ENCODE peak calls at places on chromosomes 4 and X, in six cellular contexts. Y is progenitor cell of endocrine pancreas, P is upper lobe of right lung, J is psoas muscle, D is GM10248, U is IMR-90. R is an unnamed sample.

GRCh38 chr4:66606908-66607307 is 936.6 kb upstream of the EPHA5 start:
- DNase-seq in D (no peak), J (no peak), Y (no peak), P (no peak), U (no peak), R (no peak)

GRCh38 chr4:97493815-97494518 is 649.3 kb downstream of the STPG2 start:
- DNase-seq in P (no peak), J (no peak), Y (no peak), D (no peak), U (no peak), R (no peak)

GRCh38 chr4:105622269-105622668 is 69.8 kb downstream of the ARHGEF38 start:
- DNase-seq in Y (no peak), U (no peak), D (no peak), P (no peak), J (no peak), R (no peak)

GRCh38 chr4:3828546-3828945 is 62.4 kb downstream of the ADRA2C start:
- DNase-seq in D (no peak), P (no peak), J (peak), Y (no peak), U (no peak), R (no peak)

GRCh38 chrX:38052096-38052495 is 45.7 kb downstream of the SYTL5 start:
- DNase-seq in P (no peak), J (no peak), Y (no peak), D (no peak), U (peak), R (no peak)

GRCh38 chrX:130826249-130826648 is 76.8 kb downstream of the ENOX2 start:
- DNase-seq in P (no peak), D (no peak), U (no peak), Y (no peak), J (no peak), R (no peak)

GRCh38 chrX:105375816-105376215 is 155.3 kb upstream of the TEX13A start:
- DNase-seq in D (no peak), Y (no peak), J (no peak), P (no peak), U (no peak), R (no peak)

GRCh38 chr4:71147261-71147660 is 153.8 kb downstream of the DCK start:
- DNase-seq in U (peak), J (no peak), Y (no peak), D (no peak), P (no peak), R (no peak)

GRCh38 chr4:184506527-184507121 is 32.3 kb upstream of the IRF2 start:
- DNase-seq in U (no peak), P (no peak), D (peak), J (peak), Y (no peak), R (no peak)

GRCh38 chr4:41390661-41391060 is 133.9 kb downstream of the UCHL1 start:
- DNase-seq in J (no peak), Y (no peak), U (no peak), P (no peak), D (no peak), R (no peak)

GRCh38 chrX:17377047-17377692 is 2.2 kb downstream of the NHS start:
- DNase-seq in J (peak), P (peak), D (no peak), U (peak), Y (peak), R (peak)

GRCh38 chr4:78938868-78939666 is at the start of gene PAQR3:
- DNase-seq in D (peak), Y (peak), J (peak), U (peak), P (peak), R (peak)

GRCh38 chr4:99221980-99222379 is 2.9 kb upstream of the ADH6 start:
- DNase-seq in Y (no peak), P (no peak), J (no peak), D (no peak), U (peak), R (no peak)

GRCh38 chrX:1554469-1555210 is 17.7 kb upstream of the P2RY8 start:
- DNase-seq in D (no peak), P (peak), U (no peak), J (no peak), Y (no peak), R (no peak)

GRCh38 chr4:95124906-95125504 is 367.2 kb downstream of the BMPR1B start:
- DNase-seq in Y (no peak), U (peak), P (no peak), J (no peak), D (peak), R (peak)

GRCh38 chrX:153673398-153674218 is at the start of gene PNCK:
- DNase-seq in U (no peak), Y (no peak), D (no peak), P (no peak), J (no peak), R (no peak)

GRCh38 chr4:158750379-158750778 is 18.4 kb upstream of the FNIP2 start:
- DNase-seq in U (peak), D (no peak), P (no peak), J (no peak), Y (no peak), R (no peak)

GRCh38 chrX:150324035-150324728 is 38.9 kb upstream of the MAMLD1 start:
- DNase-seq in D (no peak), U (peak), Y (no peak), J (no peak), P (no peak), R (no peak)

GRCh38 chr4:7912826-7913225 is 26.8 kb downstream of the AFAP1 start:
- DNase-seq in P (no peak), Y (no peak), D (no peak), U (no peak), J (no peak), R (no peak)

GRCh38 chr4:115054836-115055235 is 58.6 kb downstream of the NDST4 start:
- DNase-seq in U (no peak), Y (no peak), P (no peak), D (no peak), J (no peak), R (no peak)

GRCh38 chr4:128573781-128574508 is 235.6 kb upstream of the JADE1 start:
- DNase-seq in J (no peak), U (peak), D (no peak), Y (no peak), P (no peak), R (no peak)

GRCh38 chr4:86367577-86367976 is 7.7 kb upstream of the MAPK10 start:
- DNase-seq in U (no peak), J (no peak), P (no peak), Y (no peak), D (no peak), R (no peak)

GRCh38 chr4:10030946-10031662 is 9.8 kb upstream of the SLC2A9 start:
- DNase-seq in Y (no peak), U (no peak), D (no peak), P (no peak), J (no peak), R (peak)

GRCh38 chrX:103417933-103418332 is 41.6 kb downstream of the BEX3 start:
- DNase-seq in U (peak), Y (no peak), P (no peak), J (no peak), D (no peak), R (no peak)

GRCh38 chr4:27217261-27217769 is 356.7 kb downstream of the STIM2 start:
- DNase-seq in U (peak), Y (no peak), D (no peak), P (no peak), J (no peak), R (no peak)

GRCh38 chrX:132963846-132964245 is 5.4 kb upstream of the HS6ST2 start:
- DNase-seq in D (no peak), U (no peak), P (no peak), Y (no peak), J (no peak), R (no peak)

GRCh38 chrX:155215443-155216178 is 649 bp upstream of the VBP1 start:
- DNase-seq in P (no peak), Y (no peak), U (no peak), D (no peak), J (no peak), R (no peak)

GRCh38 chr4:152150214-152150613 is 385.7 kb downstream of the FBXW7 start:
- DNase-seq in Y (no peak), P (no peak), U (no peak), D (no peak), J (no peak), R (no peak)

GRCh38 chr4:141609243-141609642 is 27.1 kb upstream of the IL15 start:
- DNase-seq in U (no peak), Y (no peak), J (no peak), P (no peak), D (no peak), R (no peak)

GRCh38 chr4:141614878-141615586 is 21.4 kb upstream of the IL15 start:
- DNase-seq in J (no peak), U (no peak), P (no peak), D (no peak), Y (no peak), R (no peak)

GRCh38 chr4:141605425-141605856 is 30.9 kb upstream of the IL15 start:
- DNase-seq in D (no peak), P (no peak), Y (no peak), U (no peak), J (peak), R (no peak)

GRCh38 chr4:141610365-141610764 is 26.0 kb upstream of the IL15 start:
- DNase-seq in D (no peak), P (no peak), U (no peak), Y (no peak), J (no peak), R (no peak)
- TF ChIP-seq CTCF in D (no peak), P (no peak), U (no peak), Y (no peak), J (no peak), R (no peak)

GRCh38 chr4:123661080-123661737 is 264.6 kb downstream of the SPRY1 start:
- DNase-seq in Y (no peak), D (no peak), J (no peak), P (no peak), U (peak), R (no peak)

GRCh38 chr4:123662827-123663226 is 266.2 kb downstream of the SPRY1 start:
- DNase-seq in U (no peak), Y (no peak), D (no peak), P (no peak), J (no peak), R (no peak)

GRCh38 chr4:123659262-123659661 is 262.7 kb downstream of the SPRY1 start:
- DNase-seq in P (no peak), J (no peak), U (no peak), D (no peak), Y (no peak), R (no peak)

DNA sequence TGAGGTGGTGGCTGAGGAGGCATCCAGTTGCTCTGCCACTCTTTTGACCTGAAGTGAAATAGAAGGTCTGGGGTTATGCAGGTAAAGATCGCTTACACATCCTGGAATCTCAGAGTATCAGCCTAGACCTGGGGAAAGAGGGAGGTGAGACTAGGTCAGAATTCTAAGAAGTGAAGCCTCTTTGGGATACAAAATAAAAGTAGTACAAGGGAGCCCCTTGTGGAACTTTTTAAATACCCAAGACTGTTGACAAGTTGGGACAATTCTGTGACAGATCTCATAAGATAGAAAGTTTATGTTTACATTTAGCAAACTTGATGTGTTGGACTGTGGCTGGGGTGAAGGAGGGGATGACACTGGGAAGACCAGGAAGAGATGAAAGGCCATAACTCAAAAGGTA is 263.2 kb downstream of the SPRY1 start:
- DNase-seq in Y (no peak), J (no peak), U (no peak), D (no peak), P (no peak), R (no peak)
- TF ChIP-seq CTCF in Y (peak), J (peak), U (peak), D (peak), P (peak), R (peak)

DNA sequence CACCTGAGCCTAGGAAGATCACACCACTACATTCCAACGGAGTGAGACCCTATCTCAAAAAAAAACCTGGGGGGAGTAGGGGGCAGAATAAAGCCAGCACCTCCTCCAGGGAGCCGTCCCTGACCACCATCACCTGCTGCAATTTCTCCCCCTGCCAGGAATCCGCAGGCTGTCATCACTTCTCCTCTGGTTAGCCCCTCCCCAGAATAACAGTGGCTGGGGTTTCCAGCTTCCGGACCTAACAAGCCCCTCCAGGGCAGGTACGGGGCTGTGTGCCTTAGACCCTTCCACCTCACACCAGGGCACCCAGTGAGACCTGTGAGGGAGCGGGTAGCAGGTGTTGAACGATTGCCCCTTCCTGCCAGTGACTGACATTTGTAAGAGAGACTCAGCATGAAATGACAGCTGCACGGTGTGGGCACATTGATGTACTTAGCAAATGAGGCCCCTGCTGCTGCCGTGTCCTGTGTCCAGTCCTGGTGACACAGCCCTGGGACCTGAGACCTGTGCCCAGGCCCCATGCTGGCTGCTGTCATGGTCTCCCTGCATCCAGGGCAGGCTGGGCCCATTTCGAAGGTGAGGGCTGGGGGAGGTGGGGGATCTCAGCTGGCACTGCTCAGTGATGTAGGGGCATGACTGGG is 6.7 kb upstream of the WFS1 start:
- DNase-seq in D (no peak), P (no peak), J (peak), Y (no peak), U (no peak), R (no peak)
- TF ChIP-seq CTCF in D (no peak), P (no peak), J (no peak), Y (no peak), U (no peak), R (no peak)

GRCh38 chr4:16508968-16509367 is 282.7 kb upstream of the TAPT1 start:
- DNase-seq in Y (no peak), J (no peak), P (no peak), U (no peak), D (no peak), R (no peak)

DNA sequence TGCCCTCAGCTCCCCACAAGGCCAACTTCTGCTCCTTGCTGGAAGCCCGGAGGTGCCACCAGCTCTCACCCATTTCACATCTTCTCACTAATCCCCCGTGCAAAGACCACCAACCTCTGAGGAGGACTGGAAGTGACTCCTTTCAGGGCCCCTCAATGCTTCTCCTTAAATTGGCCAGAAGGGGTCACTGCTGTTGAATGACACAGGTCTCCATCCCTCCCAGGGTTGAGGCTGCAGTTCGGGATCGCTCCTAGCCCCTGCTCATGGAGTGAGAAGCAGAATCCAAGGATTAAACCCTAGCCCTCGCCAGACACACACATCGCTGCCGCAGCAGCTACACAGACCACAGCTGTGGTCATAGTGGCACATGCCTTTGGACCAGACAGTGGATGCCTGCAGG is 279.5 kb upstream of the TAPT1 start:
- DNase-seq in U (peak), Y (no peak), D (no peak), P (no peak), J (no peak), R (no peak)
- TF ChIP-seq CTCF in U (peak), Y (peak), D (no peak), P (peak), J (no peak), R (peak)

GRCh38 chr4:48141048-48141447 is 7.0 kb upstream of the TXK start:
- DNase-seq in Y (no peak), P (no peak), J (no peak), D (peak), U (peak), R (no peak)
- TF ChIP-seq CTCF in Y (peak), P (peak), J (peak), D (peak), U (peak), R (peak)

GRCh38 chr4:53601251-53601764 is 10.0 kb upstream of the LNX1 start:
- DNase-seq in U (no peak), D (peak), J (peak), Y (no peak), P (no peak), R (peak)
- TF ChIP-seq CTCF in U (peak), D (peak), J (no peak), Y (peak), P (no peak), R (peak)

GRCh38 chr4:14025891-14026290 is 398.4 kb upstream of the BOD1L1 start:
- DNase-seq in U (no peak), Y (no peak), D (no peak), J (no peak), P (no peak), R (no peak)
- TF ChIP-seq CTCF in U (no peak), Y (no peak), D (no peak), J (no peak), P (no peak), R (no peak)

GRCh38 chr4:31545755-31546154 is 825.6 kb downstream of the PCDH7 start:
- DNase-seq in P (no peak), J (no peak), Y (no peak), U (no peak), D (no peak), R (no peak)

GRCh38 chr4:31545330-31545729 is 825.2 kb downstream of the PCDH7 start:
- DNase-seq in U (no peak), J (no peak), D (no peak), Y (no peak), P (no peak), R (no peak)

GRCh38 chr4:31548823-31549222 is 828.7 kb downstream of the PCDH7 start:
- DNase-seq in Y (no peak), D (no peak), J (no peak), P (no peak), U (no peak), R (no peak)
- TF ChIP-seq CTCF in Y (no peak), D (no peak), J (no peak), P (no peak), U (no peak), R (no peak)

GRCh38 chrX:39850209-39850608 is 247.5 kb downstream of the BCOR start:
- DNase-seq in U (no peak), P (no peak), D (no peak), Y (no peak), J (no peak), R (no peak)

GRCh38 chrX:39848243-39848642 is 249.5 kb downstream of the BCOR start:
- DNase-seq in U (peak), Y (no peak), D (no peak), J (no peak), P (no peak), R (no peak)

GRCh38 chrX:39846460-39846859 is 251.3 kb downstream of the BCOR start:
- DNase-seq in Y (no peak), D (no peak), U (no peak), J (no peak), P (no peak), R (no peak)

GRCh38 chrX:39850630-39851152 is 247.1 kb downstream of the BCOR start:
- DNase-seq in P (no peak), Y (no peak), D (no peak), J (no peak), U (peak), R (no peak)

DNA sequence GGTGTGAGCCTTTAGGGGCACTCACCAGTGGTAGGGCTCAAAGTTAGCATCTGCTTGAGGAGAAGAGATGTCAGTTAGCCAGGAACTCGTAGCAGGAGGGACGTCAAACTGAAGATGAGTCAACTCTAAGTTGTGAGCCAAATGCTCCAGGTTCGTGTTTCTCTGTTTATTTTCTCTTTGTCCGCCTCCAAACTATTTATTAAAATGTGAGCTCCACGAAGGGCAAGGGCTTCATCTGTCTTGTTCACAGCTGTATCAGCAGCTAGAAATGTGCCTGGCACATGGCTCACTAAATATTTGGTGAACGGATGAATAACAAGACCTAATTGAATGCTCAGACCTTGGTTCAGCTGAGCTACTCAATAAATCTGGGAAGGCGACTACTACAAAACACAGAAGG is 248.9 kb downstream of the BCOR start:
- DNase-seq in U (peak), J (no peak), D (no peak), Y (no peak), P (no peak), R (no peak)
- TF ChIP-seq CTCF in U (no peak), J (no peak), D (no peak), Y (no peak), P (no peak), R (no peak)

GRCh38 chr4:61440306-61440705 is 240.2 kb downstream of the ADGRL3 start:
- DNase-seq in Y (no peak), J (no peak), P (no peak), D (no peak), U (no peak), R (no peak)
- TF ChIP-seq CTCF in Y (no peak), J (no peak), P (no peak), D (no peak), U (no peak), R (no peak)